ENCODE peak calls at places on chromosomes 5 and 9, in ten cellular contexts. P, S, I, M, X, E, O, F, Q and U are unnamed samples.

GRCh38 chr9:33517373-33517772 is 6.7 kb upstream of the ANKRD18B start:
- DNase-seq in E (no peak), M (peak), I (peak), P (peak), Q (peak), F (no peak), O (no peak), S (peak), X (no peak), U (no peak)

GRCh38 chr5:128632264-128632663 is 94.2 kb upstream of the FBN2 start:
- DNase-seq in S (no peak), F (no peak), O (no peak), I (peak), M (peak), Q (peak), E (no peak), P (no peak), X (no peak), U (no peak)

GRCh38 chr5:31407921-31408714 is 123.8 kb downstream of the DROSHA start:
- DNase-seq in O (no peak), I (no peak), M (no peak), Q (no peak), S (no peak), P (no peak), X (no peak), F (no peak), E (no peak), U (no peak)

GRCh38 chr5:176530983-176531901 is 6.0 kb downstream of the RNF44 start:
- DNase-seq in F (no peak), Q (peak), O (peak), I (no peak), E (peak), M (no peak), P (no peak), X (no peak), S (no peak), U (no peak)

GRCh38 chr5:151721087-151721646 is 34.5 kb upstream of the SPARC start:
- DNase-seq in F (no peak), I (no peak), Q (no peak), O (no peak), M (no peak), X (no peak), P (no peak), E (no peak), S (no peak), U (no peak)

GRCh38 chr9:96158909-96159575 is 142.9 kb downstream of the HSD17B3 start:
- DNase-seq in S (no peak), O (no peak), F (no peak), X (no peak), I (no peak), E (no peak), Q (no peak), P (no peak), M (no peak), U (no peak)

GRCh38 chr5:115419794-115420585 is 123.5 kb upstream of the CCDC112 start:
- DNase-seq in X (no peak), P (no peak), F (no peak), O (no peak), I (peak), M (peak), Q (peak), E (no peak), S (no peak), U (no peak)

GRCh38 chr5:180813418-180813817 is 10.8 kb upstream of the MGAT1 start:
- DNase-seq in F (no peak), E (no peak), M (peak), X (no peak), I (no peak), S (no peak), Q (no peak), O (peak), P (no peak), U (no peak)

GRCh38 chr5:147673276-147673675 is 109.3 kb downstream of the JAKMIP2 start:
- DNase-seq in S (no peak), O (no peak), P (no peak), X (no peak), I (no peak), E (no peak), F (no peak), Q (no peak), M (no peak), U (no peak)

GRCh38 chr5:167143726-167144125 is 1147.7 kb upstream of the WWC1 start:
- DNase-seq in Q (no peak), E (no peak), O (peak), M (peak), X (no peak), F (no peak), I (no peak), P (no peak), S (no peak), U (no peak)

GRCh38 chr9:84294551-84294950 is 46.0 kb downstream of the SLC28A3 start:
- DNase-seq in X (no peak), Q (no peak), F (no peak), I (no peak), P (peak), S (no peak), M (peak), O (no peak), E (no peak), U (no peak)

GRCh38 chr5:63563008-63563917 is 399.0 kb downstream of the HTR1A start:
- DNase-seq in E (no peak), F (no peak), Q (no peak), P (no peak), I (no peak), S (no peak), X (no peak), O (no peak), M (no peak), U (no peak)

GRCh38 chr5:139755892-139756671 is 39.5 kb upstream of the PSD2 start:
- DNase-seq in O (no peak), E (no peak), Q (no peak), X (no peak), S (no peak), P (peak), F (peak), M (no peak), I (no peak), U (no peak)

GRCh38 chr5:57249251-57249874 is 75.5 kb downstream of the GPBP1 start:
- DNase-seq in I (no peak), Q (no peak), X (no peak), O (no peak), F (no peak), M (no peak), E (no peak), S (no peak), P (no peak), U (no peak)

GRCh38 chr5:170860415-170860814 is 1.4 kb upstream of the RANBP17 start:
- DNase-seq in F (no peak), Q (no peak), O (no peak), I (no peak), S (no peak), P (no peak), E (no peak), M (no peak), X (no peak), U (no peak)

GRCh38 chr5:175448276-175448675 is 4.3 kb upstream of the DRD1 start:
- DNase-seq in E (no peak), X (no peak), Q (no peak), S (no peak), F (no peak), M (no peak), I (no peak), P (no peak), O (no peak), U (no peak)

GRCh38 chr9:110095776-110096175 is 112.2 kb downstream of the C9orf152 start:
- DNase-seq in P (no peak), I (peak), E (no peak), F (no peak), S (no peak), M (no peak), Q (peak), X (no peak), O (no peak), U (no peak)

GRCh38 chr5:173331287-173331686 is 3.1 kb upstream of the STC2 start:
- DNase-seq in X (no peak), P (no peak), E (no peak), S (no peak), M (no peak), Q (no peak), O (no peak), F (no peak), I (no peak), U (no peak)

GRCh38 chr5:145345883-145346282 is 489.3 kb downstream of the PRELID2 start:
- DNase-seq in E (no peak), P (no peak), M (no peak), S (no peak), O (no peak), F (no peak), X (no peak), Q (no peak), I (peak), U (no peak)

GRCh38 chr9:78677326-78677725 is 380.4 kb downstream of the PSAT1 start:
- DNase-seq in E (no peak), S (no peak), M (no peak), P (no peak), I (no peak), O (no peak), X (no peak), F (no peak), Q (no peak), U (no peak)

GRCh38 chr9:33719581-33720374 is 75.6 kb upstream of the PRSS3 start:
- DNase-seq in X (no peak), P (peak), O (peak), S (peak), Q (no peak), F (peak), M (peak), I (no peak), E (peak), U (no peak)

GRCh38 chr5:170625221-170626165 is 121.7 kb downstream of the KCNIP1 start:
- DNase-seq in Q (no peak), I (no peak), E (no peak), M (no peak), S (no peak), F (no peak), P (no peak), O (no peak), X (no peak), U (no peak)

GRCh38 chr5:144549580-144549979 is 378.9 kb downstream of the KCTD16 start:
- DNase-seq in E (no peak), Q (peak), O (no peak), M (no peak), I (peak), F (no peak), S (no peak), P (no peak), X (peak), U (no peak)

GRCh38 chr9:91978739-91979414 is 28.8 kb upstream of the ROR2 start:
- DNase-seq in I (peak), O (peak), E (no peak), M (peak), Q (peak), F (peak), P (peak), S (peak), X (peak), U (no peak)

GRCh38 chr9:115127191-115127817 is 9.3 kb upstream of the TNC start:
- DNase-seq in I (peak), E (no peak), F (no peak), X (no peak), S (no peak), O (no peak), M (no peak), P (no peak), Q (no peak), U (no peak)

GRCh38 chr5:134590992-134591659 is 41.5 kb downstream of the SAR1B start:
- DNase-seq in S (peak), Q (no peak), P (no peak), X (no peak), E (no peak), F (peak), I (no peak), O (no peak), M (no peak), U (no peak)

GRCh38 chr9:33157960-33158359 is 9.2 kb downstream of the B4GALT1 start:
- DNase-seq in X (no peak), I (no peak), M (no peak), F (no peak), S (no peak), Q (no peak), P (no peak), O (no peak), E (no peak), U (no peak)

GRCh38 chr5:143311428-143311827 is 92.1 kb downstream of the NR3C1 start:
- DNase-seq in I (peak), X (no peak), O (no peak), E (no peak), S (no peak), Q (peak), P (no peak), M (peak), F (no peak), U (no peak)

GRCh38 chr9:119184265-119184936 is 184.8 kb downstream of the BRINP1 start:
- DNase-seq in I (no peak), E (no peak), X (no peak), F (no peak), M (no peak), P (no peak), S (no peak), Q (no peak), O (no peak), U (no peak)

GRCh38 chr5:6632324-6632930 is 417 bp downstream of the NSUN2 start:
- DNase-seq in E (no peak), F (no peak), O (peak), M (no peak), P (no peak), S (no peak), Q (no peak), I (peak), X (no peak), U (no peak)

GRCh38 chr5:73370620-73371583 is 77.7 kb downstream of the FOXD1 start:
- DNase-seq in X (no peak), M (peak), O (no peak), F (no peak), I (peak), P (no peak), Q (peak), S (no peak), E (no peak), U (no peak)

GRCh38 chr9:91810286-91810905 is 139.6 kb downstream of the ROR2 start:
- DNase-seq in E (no peak), F (no peak), I (no peak), O (no peak), X (no peak), S (no peak), P (no peak), M (no peak), Q (no peak), U (no peak)

GRCh38 chr5:39256472-39256871 is 37.1 kb upstream of the FYB1 start:
- DNase-seq in F (no peak), X (peak), E (no peak), Q (peak), O (no peak), P (no peak), I (peak), M (peak), S (no peak), U (no peak)

GRCh38 chr5:123398058-123398728 is 25.0 kb downstream of the CEP120 start:
- DNase-seq in F (no peak), X (no peak), E (peak), P (no peak), M (no peak), I (no peak), Q (no peak), O (no peak), S (no peak), U (no peak)

GRCh38 chr5:52063186-52063585 is 679.9 kb downstream of the ISL1 start:
- DNase-seq in M (no peak), Q (no peak), E (no peak), X (no peak), F (no peak), I (no peak), S (no peak), P (no peak), O (no peak), U (no peak)

GRCh38 chr5:73946926-73947455 is 321.0 kb downstream of the ARHGEF28 start:
- DNase-seq in I (no peak), S (no peak), M (no peak), O (no peak), Q (no peak), F (no peak), E (no peak), P (no peak), X (no peak), U (no peak)

DNA sequence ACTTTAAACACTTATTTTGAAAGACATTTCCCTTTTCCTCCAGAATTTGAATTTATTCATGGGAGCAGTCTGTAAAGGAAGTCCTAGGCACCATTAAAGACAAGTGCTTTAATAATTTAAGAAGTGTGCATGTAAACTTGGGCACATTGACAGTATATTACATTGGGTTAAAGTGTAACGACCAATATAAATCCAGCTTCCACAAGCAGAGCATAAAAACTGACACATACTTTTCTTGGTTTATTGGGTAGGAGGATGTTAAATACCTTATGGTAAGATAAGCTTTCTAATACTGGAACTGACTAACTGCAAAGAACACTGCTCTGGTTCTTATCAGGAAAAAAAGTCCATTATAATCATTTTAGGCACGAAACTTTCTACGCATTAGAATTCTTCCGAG is 1.1 kb upstream of the ENTREP1 start:
- DNase-seq in F (no peak), E (no peak), S (no peak), P (no peak), I (no peak), O (no peak), Q (no peak), X (no peak), M (no peak), U (no peak)
- H3K4me3 ChIP-seq in F (peak), E (no peak), S (peak), P (no peak), I (no peak), O (no peak), Q (no peak), X (no peak), M (no peak), U (no peak)

GRCh38 chr5:160961030-160961429 is 109.0 kb upstream of the ATP10B start:
- DNase-seq in P (no peak), E (no peak), Q (no peak), X (no peak), I (no peak), F (no peak), M (no peak), S (no peak), O (no peak), U (no peak)
- TF ChIP-seq CTCF in P (no peak), E (no peak), Q (no peak), X (no peak), I (no peak), F (no peak), M (no peak), S (no peak), O (no peak), U (no peak)

GRCh38 chr5:102713682-102714231 is 41.3 kb upstream of the PAM start:
- DNase-seq in F (no peak), P (no peak), M (no peak), Q (no peak), O (no peak), I (no peak), X (no peak), S (peak), E (no peak), U (no peak)
- H3K4me3 ChIP-seq in F (no peak), P (no peak), M (no peak), Q (no peak), O (no peak), I (no peak), X (no peak), S (no peak), E (no peak), U (no peak)

GRCh38 chr5:37991903-37992299 is 152.1 kb upstream of the GDNF start:
- DNase-seq in F (no peak), E (no peak), Q (no peak), M (no peak), I (no peak), O (no peak), P (no peak), X (no peak), S (no peak), U (no peak)

GRCh38 chr5:37991267-37991902 is 151.5 kb upstream of the GDNF start:
- DNase-seq in X (no peak), F (no peak), E (no peak), S (peak), M (no peak), I (no peak), Q (no peak), O (no peak), P (no peak), U (no peak)

GRCh38 chr5:37996918-37997317 is 157.1 kb upstream of the GDNF start:
- DNase-seq in S (no peak), O (no peak), M (no peak), Q (no peak), F (no peak), P (no peak), I (no peak), E (no peak), X (no peak), U (no peak)
- TF ChIP-seq CTCF in S (no peak), O (no peak), M (no peak), Q (no peak), F (no peak), P (no peak), I (no peak), E (no peak), X (no peak), U (no peak)

DNA sequence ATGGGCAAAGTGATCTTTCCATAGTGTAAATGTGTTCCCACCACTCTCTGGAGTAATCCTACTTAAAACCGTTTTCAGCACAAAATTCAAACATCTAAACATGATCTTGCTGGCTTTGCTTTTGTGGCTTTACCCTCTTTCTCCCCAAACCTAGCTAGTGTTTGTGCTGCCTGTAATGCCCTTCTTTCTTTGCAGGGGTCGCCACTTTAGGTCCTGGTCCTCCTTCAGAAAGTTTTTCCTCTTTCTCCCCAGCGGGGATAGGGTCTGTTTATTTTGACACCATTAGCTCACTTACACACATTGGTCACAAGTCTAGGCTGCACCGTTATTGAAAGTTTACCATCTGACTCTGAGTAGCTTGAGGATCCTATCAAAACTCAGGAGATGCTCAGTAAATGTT is 736 bp upstream of the HSD17B4 start:
- DNase-seq in F (no peak), X (no peak), M (peak), O (no peak), Q (no peak), I (no peak), S (no peak), P (peak), E (no peak), U (no peak)
- H3K4me3 ChIP-seq in F (no peak), X (no peak), M (no peak), O (no peak), Q (no peak), I (no peak), S (no peak), P (no peak), E (peak), U (no peak)

GRCh38 chr5:77844408-77845272 is 68.5 kb upstream of the TBCA start:
- DNase-seq in X (no peak), E (no peak), F (no peak), Q (peak), O (peak), S (peak), M (no peak), P (no peak), I (no peak), U (peak)
- TF ChIP-seq CTCF in X (peak), E (no peak), F (no peak), Q (peak), O (no peak), S (peak), M (no peak), P (no peak), I (peak), U (peak)